ENCODE peak calls at places on chromosome 22, in eight cellular contexts. C, A, E, P, T, M, B and H are unnamed samples.

GRCh38 chr22:17587631-17588030 is 24.3 kb downstream of the SLC25A18 start:
- DNase-seq in E (no peak), C (no peak), M (no peak), T (no peak), A (no peak), B (no peak), P (no peak), H (no peak)

GRCh38 chr22:29265306-29265705 is 2.5 kb downstream of the RHBDD3 start:
- DNase-seq in M (no peak), P (no peak), E (no peak), B (no peak), A (no peak), C (no peak), T (no peak), H (no peak)

GRCh38 chr22:44642096-44642644 is 59.8 kb upstream of the PRR5 start:
- DNase-seq in C (no peak), A (no peak), E (no peak), T (no peak), P (no peak), M (no peak), B (no peak), H (no peak)

GRCh38 chr22:24685804-24686203 is 82.8 kb downstream of the GGT1 start:
- DNase-seq in M (peak), C (no peak), B (peak), T (no peak), P (no peak), E (no peak), A (no peak), H (no peak)

GRCh38 chr22:47102648-47103047 is 340.2 kb downstream of the TBC1D22A start:
- DNase-seq in P (no peak), E (no peak), M (no peak), A (peak), B (no peak), T (no peak), C (no peak), H (peak)

GRCh38 chr22:17773606-17774205 is 563 bp downstream of the BID start:
- DNase-seq in T (peak), B (peak), E (no peak), P (peak), C (peak), M (peak), A (peak), H (peak)

GRCh38 chr22:50118557-50119168 is 28.9 kb downstream of the MOV10L1 start:
- DNase-seq in B (no peak), C (no peak), M (peak), T (no peak), P (no peak), A (peak), E (no peak), H (no peak)

GRCh38 chr22:25396615-25397200 is 167.8 kb upstream of the GRK3 start:
- DNase-seq in B (no peak), A (no peak), P (no peak), M (no peak), T (no peak), C (no peak), E (no peak), H (no peak)

GRCh38 chr22:27045103-27045940 is 387.9 kb downstream of the MIAT start:
- DNase-seq in C (no peak), T (no peak), E (no peak), A (peak), M (peak), B (no peak), P (peak), H (no peak)

GRCh38 chr22:30038219-30038618 is 42.0 kb upstream of the HORMAD2 start:
- DNase-seq in M (peak), B (no peak), P (peak), E (no peak), A (peak), T (no peak), C (no peak), H (no peak)

GRCh38 chr22:39543095-39543494 is 10.5 kb upstream of the RPS19BP1 start:
- DNase-seq in C (no peak), B (no peak), T (peak), M (peak), A (peak), P (no peak), E (no peak), H (no peak)

GRCh38 chr22:34638128-34638527 is 427.8 kb upstream of the ISX start:
- DNase-seq in T (no peak), P (no peak), M (no peak), B (no peak), A (no peak), E (no peak), C (no peak), H (no peak)

GRCh38 chr22:25853902-25854301 is 111.9 kb downstream of the MYO18B start:
- DNase-seq in T (no peak), A (peak), E (no peak), C (no peak), B (no peak), P (peak), M (peak), H (no peak)

GRCh38 chr22:44292007-44292370 is 20.8 kb downstream of the SHISAL1 start:
- DNase-seq in A (no peak), E (no peak), B (no peak), P (no peak), M (no peak), T (no peak), C (no peak), H (no peak)

GRCh38 chr22:48250286-48250895 is 1487.9 kb downstream of the TBC1D22A start:
- DNase-seq in M (no peak), T (no peak), C (no peak), P (no peak), A (no peak), B (no peak), E (no peak), H (no peak)
- TF ChIP-seq CTCF in M (no peak), T (no peak), C (no peak), P (no peak), A (no peak), B (no peak), E (no peak), H (no peak)

GRCh38 chr22:22977479-22978200 is 90.0 kb downstream of the IGLL5 start:
- DNase-seq in T (no peak), B (no peak), P (no peak), M (no peak), C (no peak), E (no peak), A (no peak), H (no peak)

GRCh38 chr22:22978637-22979036 is 91.0 kb downstream of the IGLL5 start:
- DNase-seq in A (no peak), B (no peak), C (no peak), P (no peak), T (no peak), M (no peak), E (no peak), H (no peak)

GRCh38 chr22:22974795-22975580 is 87.4 kb downstream of the IGLL5 start:
- DNase-seq in C (no peak), A (no peak), P (no peak), T (no peak), M (no peak), B (no peak), E (no peak), H (no peak)

GRCh38 chr22:22974156-22974555 is 86.5 kb downstream of the IGLL5 start:
- DNase-seq in P (no peak), T (no peak), A (no peak), E (no peak), C (no peak), M (no peak), B (no peak), H (no peak)

GRCh38 chr22:22976033-22976922 is 88.7 kb downstream of the IGLL5 start:
- DNase-seq in P (no peak), B (no peak), A (no peak), T (no peak), C (no peak), M (no peak), E (no peak), H (no peak)
- TF ChIP-seq CTCF in P (no peak), B (no peak), A (no peak), T (no peak), C (no peak), M (no peak), E (no peak), H (no peak)

GRCh38 chr22:22352376-22352999 is 107.9 kb downstream of the VPREB1 start:
- DNase-seq in B (no peak), P (no peak), E (no peak), C (no peak), M (no peak), T (no peak), A (no peak), H (no peak)
- TF ChIP-seq CTCF in B (no peak), P (no peak), E (no peak), C (no peak), M (no peak), T (no peak), A (no peak), H (no peak)

DNA sequence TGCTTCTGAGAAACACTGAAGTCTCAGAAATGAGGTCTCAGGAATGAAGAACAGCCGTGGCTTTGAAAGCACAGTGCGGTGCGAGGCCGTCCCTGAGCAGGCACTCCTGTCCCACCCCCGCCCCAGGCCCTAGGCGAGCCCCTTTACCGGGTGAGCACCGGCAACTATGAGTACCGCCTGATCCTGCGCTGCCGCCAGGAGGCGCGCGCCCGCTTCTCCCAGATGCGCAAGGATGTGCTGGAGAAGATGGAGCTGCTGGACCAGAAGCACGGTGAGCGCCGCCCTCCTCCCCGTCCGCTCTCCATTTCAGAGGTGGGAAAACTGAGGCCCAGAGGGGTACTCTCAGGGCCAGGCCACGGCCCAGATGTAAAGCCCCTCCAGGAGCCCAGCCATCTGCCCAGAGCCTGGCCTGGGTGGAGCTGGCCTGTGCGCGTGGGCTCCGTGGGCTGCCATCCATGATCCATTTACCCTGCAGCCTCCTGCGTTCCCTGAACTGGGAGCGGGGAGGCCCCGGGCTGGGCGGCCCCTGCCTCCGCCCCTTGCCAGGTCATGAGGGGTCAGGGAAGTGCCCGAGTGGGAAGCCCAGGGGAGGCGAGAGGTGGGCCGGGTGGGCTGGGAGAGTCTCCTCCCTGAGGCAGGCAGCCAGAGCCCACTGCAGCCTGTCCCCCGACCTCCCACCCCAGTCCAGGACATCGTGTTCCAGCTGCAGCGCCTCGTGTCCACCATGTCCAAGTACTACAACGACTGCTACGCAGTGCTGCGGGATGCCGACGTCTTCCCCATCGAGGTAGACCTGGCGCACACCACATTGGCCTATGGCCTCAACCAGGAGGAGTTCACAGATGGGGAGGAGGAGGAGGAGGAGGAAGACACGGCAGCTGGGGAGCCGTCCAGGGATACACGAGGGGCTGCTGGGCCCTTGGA is 9.5 kb downstream of the SLC16A8 start:
- DNase-seq in P (no peak), E (no peak), T (peak), M (peak), A (no peak), C (no peak), B (no peak), H (no peak)
- TF ChIP-seq CTCF in P (no peak), E (no peak), T (peak), M (peak), A (no peak), C (no peak), B (peak), H (peak)

GRCh38 chr22:37266581-37267127 is 15.7 kb upstream of the CYTH4 start:
- DNase-seq in M (no peak), B (no peak), P (no peak), E (no peak), C (no peak), T (no peak), A (no peak), H (no peak)

GRCh38 chr22:37267661-37268413 is 14.5 kb upstream of the CYTH4 start:
- DNase-seq in E (no peak), T (no peak), M (no peak), A (no peak), P (no peak), C (no peak), B (no peak), H (no peak)

GRCh38 chr22:37269930-37270678 is 12.2 kb upstream of the CYTH4 start:
- DNase-seq in C (no peak), T (no peak), M (no peak), A (no peak), E (peak), B (no peak), P (no peak), H (no peak)

GRCh38 chr22:37263966-37264887 is 18.1 kb upstream of the CYTH4 start:
- DNase-seq in T (no peak), A (peak), M (no peak), E (no peak), C (no peak), B (no peak), P (no peak), H (no peak)

GRCh38 chr22:37267128-37267587 is 15.2 kb upstream of the CYTH4 start:
- DNase-seq in P (peak), A (no peak), M (peak), C (peak), T (peak), B (peak), E (no peak), H (peak)
- TF ChIP-seq CTCF in P (peak), A (peak), M (peak), C (peak), T (peak), B (peak), E (peak), H (peak)

GRCh38 chr22:31080848-31081649 is at the start of gene SMTN:
- DNase-seq in M (peak), E (peak), T (peak), B (peak), C (peak), P (peak), A (peak), H (peak)
- TF ChIP-seq CTCF in M (no peak), E (no peak), T (no peak), B (no peak), C (no peak), P (no peak), A (no peak), H (no peak)

GRCh38 chr22:31870890-31871289 is 73.4 kb upstream of the YWHAH start:
- DNase-seq in T (no peak), P (peak), B (no peak), E (no peak), M (peak), A (peak), C (no peak), H (no peak)
- TF ChIP-seq CTCF in T (no peak), P (peak), B (no peak), E (no peak), M (peak), A (peak), C (no peak), H (no peak)

GRCh38 chr22:22099194-22099486 is 116.6 kb upstream of the TOP3B start:
- DNase-seq in C (peak), B (no peak), P (no peak), A (no peak), M (no peak), E (no peak), T (no peak), H (no peak)

GRCh38 chr22:22099833-22100812 is 117.5 kb upstream of the TOP3B start:
- DNase-seq in C (no peak), E (no peak), B (no peak), M (peak), T (no peak), P (peak), A (no peak), H (no peak)

GRCh38 chr22:22105364-22105763 is 122.8 kb upstream of the TOP3B start:
- DNase-seq in T (no peak), M (no peak), E (no peak), A (no peak), P (no peak), B (no peak), C (no peak), H (no peak)

GRCh38 chr22:22106855-22107254 is 124.3 kb upstream of the TOP3B start:
- DNase-seq in A (no peak), T (no peak), P (no peak), C (no peak), E (no peak), B (no peak), M (no peak), H (no peak)

GRCh38 chr22:22103078-22103593 is 120.5 kb upstream of the TOP3B start:
- DNase-seq in C (no peak), E (no peak), P (peak), T (peak), M (peak), B (no peak), A (peak), H (no peak)
- TF ChIP-seq CTCF in C (no peak), E (no peak), P (peak), T (peak), M (peak), B (no peak), A (no peak), H (peak)

GRCh38 chr22:38212442-38212841 is 10.6 kb downstream of the MAFF start:
- DNase-seq in E (no peak), M (no peak), T (no peak), B (no peak), C (no peak), A (no peak), P (no peak), H (no peak)
- TF ChIP-seq CTCF in E (no peak), M (no peak), T (no peak), B (no peak), C (no peak), A (no peak), P (no peak), H (no peak)

GRCh38 chr22:31173386-31174145 is 13.6 kb downstream of the RNF185 start:
- DNase-seq in P (peak), B (no peak), M (peak), A (peak), E (no peak), T (no peak), C (no peak), H (no peak)

GRCh38 chr22:31179345-31179744 is 19.4 kb downstream of the RNF185 start:
- DNase-seq in A (peak), E (no peak), P (peak), T (no peak), B (no peak), M (no peak), C (no peak), H (no peak)

GRCh38 chr22:31176923-31177322 is 16.9 kb downstream of the RNF185 start:
- DNase-seq in C (no peak), B (no peak), T (no peak), A (no peak), E (no peak), P (no peak), M (no peak), H (no peak)

GRCh38 chr22:31178859-31179258 is 18.9 kb downstream of the RNF185 start:
- DNase-seq in P (no peak), M (no peak), E (no peak), C (no peak), T (no peak), B (no peak), A (no peak), H (no peak)

GRCh38 chr22:31177420-31178162 is 17.6 kb downstream of the RNF185 start:
- DNase-seq in C (no peak), E (no peak), T (no peak), P (peak), A (peak), B (no peak), M (peak), H (no peak)
- TF ChIP-seq CTCF in C (no peak), E (no peak), T (no peak), P (no peak), A (no peak), B (no peak), M (no peak), H (no peak)